ENCODE peak calls at places on chromosomes 16 and 17, in six cellular contexts. S is SIG-M5, N is hepatic stellate cell, H is NCI-H1105, B is NCI-H1436 treated with DMSO at 0.1 percent for 48 hours, M is Ammon's horn. R is an unnamed sample.

GRCh38 chr17:43860927-43861622 is 14.1 kb downstream of the CD300LG start:
- DNase-seq in S (no peak), N (no peak), H (no peak), B (no peak), M (peak), R (no peak)

GRCh38 chr17:17071531-17072360 is 29.5 kb downstream of the MPRIP start:
- DNase-seq in S (no peak), N (no peak), H (no peak), B (no peak), M (no peak), R (no peak)

GRCh38 chr17:1398900-1399299 is 1.1 kb downstream of the YWHAE start:
- DNase-seq in S (no peak), N (peak), H (no peak), B (no peak), M (no peak), R (peak)

GRCh38 chr17:51439395-51440229 is 179.3 kb downstream of the UTP18 start:
- DNase-seq in S (no peak), N (no peak), H (no peak), B (no peak), M (peak), R (no peak)

GRCh38 chr17:27649929-27650328 is 18.9 kb downstream of the LGALS9 start:
- DNase-seq in S (no peak), N (no peak), H (no peak), B (no peak), M (peak), R (no peak)

GRCh38 chr16:56817938-56818337 is 47.1 kb upstream of the SLC12A3 start:
- DNase-seq in S (no peak), N (no peak), H (no peak), B (no peak), M (no peak), R (no peak)

GRCh38 chr17:73343168-73343634 is 31.4 kb upstream of the CDC42EP4 start:
- DNase-seq in S (no peak), N (peak), H (no peak), B (peak), M (peak), R (no peak)

GRCh38 chr17:42670925-42671657 is 5.7 kb downstream of the PLEKHH3 start:
- DNase-seq in S (no peak), N (no peak), H (no peak), B (no peak), M (no peak), R (no peak)

GRCh38 chr16:52912565-52913173 is 140.0 kb downstream of the CHD9NB start:
- DNase-seq in S (no peak), N (peak), H (peak), B (peak), M (peak), R (peak)

GRCh38 chr17:57657211-57657610 is 87.9 kb downstream of the CCDC182 start:
- DNase-seq in S (no peak), N (no peak), H (no peak), B (no peak), M (peak), R (no peak)

GRCh38 chr16:46947900-46948547 is 25.4 kb downstream of the DNAJA2 start:
- DNase-seq in S (no peak), N (peak), H (peak), B (peak), M (no peak), R (peak)

GRCh38 chr17:46791531-46791930 is 27.0 kb downstream of the WNT3 start:
- DNase-seq in S (no peak), N (no peak), H (no peak), B (no peak), M (no peak), R (no peak)

GRCh38 chr17:39527220-39527813 is 66.0 kb downstream of the CDK12 start:
- DNase-seq in S (no peak), N (no peak), H (no peak), B (no peak), M (peak), R (no peak)

GRCh38 chr16:67407176-67407787 is 9.0 kb downstream of the ZDHHC1 start:
- DNase-seq in S (no peak), N (no peak), H (no peak), B (no peak), M (no peak), R (no peak)

GRCh38 chr16:4802659-4803287 is 340 bp upstream of the ROGDI start:
- DNase-seq in S (peak), N (peak), H (peak), B (peak), M (peak), R (peak)

GRCh38 chr17:41382396-41382795 is 290 bp upstream of the KRT34 start:
- DNase-seq in S (no peak), N (peak), H (no peak), B (no peak), M (no peak), R (no peak)

GRCh38 chr17:56260421-56260820 is 107.1 kb downstream of the ANKFN1 start:
- DNase-seq in S (no peak), N (no peak), H (no peak), B (no peak), M (no peak), R (no peak)

GRCh38 chr17:29593546-29594440 is 861 bp downstream of the ANKRD13B start:
- DNase-seq in S (no peak), N (no peak), H (no peak), B (no peak), M (no peak), R (peak)

GRCh38 chr17:40816569-40816968 is 5.8 kb downstream of the KRT10 start:
- DNase-seq in S (no peak), N (no peak), H (no peak), B (no peak), M (no peak), R (no peak)

GRCh38 chr17:78132086-78132676 is 1.6 kb downstream of the TMC8 start:
- DNase-seq in S (no peak), N (no peak), H (no peak), B (no peak), M (no peak), R (peak)

GRCh38 chr17:72338847-72339790 is 218.3 kb downstream of the SOX9 start:
- DNase-seq in S (no peak), N (peak), H (no peak), B (no peak), M (no peak), R (no peak)

GRCh38 chr17:80596760-80597608 is 52.3 kb downstream of the RPTOR start:
- DNase-seq in S (no peak), N (no peak), H (no peak), B (no peak), M (no peak), R (peak)

GRCh38 chr16:241866-242265 is 7.2 kb downstream of the FAM234A start:
- DNase-seq in S (no peak), N (no peak), H (no peak), B (no peak), M (no peak), R (no peak)

GRCh38 chr17:15944720-15945492 is at the start of gene ADORA2B:
- DNase-seq in S (no peak), N (peak), H (peak), B (no peak), M (peak), R (peak)

GRCh38 chr16:69894675-69895074 is 56.5 kb upstream of the CLEC18A start:
- DNase-seq in S (no peak), N (no peak), H (no peak), B (no peak), M (peak), R (no peak)

GRCh38 chr16:20114356-20114755 is 40.7 kb upstream of the GPR139 start:
- DNase-seq in S (no peak), N (no peak), H (no peak), B (no peak), M (peak), R (no peak)

GRCh38 chr17:39664581-39665561 is at the start of gene TCAP:
- DNase-seq in S (no peak), N (no peak), H (no peak), B (no peak), M (no peak), R (no peak)

GRCh38 chr16:64339052-64339770 is 782.7 kb downstream of the CDH11 start:
- DNase-seq in S (no peak), N (peak), H (no peak), B (no peak), M (no peak), R (no peak)

GRCh38 chr17:8160741-8161221 is 2.0 kb downstream of the VAMP2 start:
- DNase-seq in S (no peak), N (no peak), H (no peak), B (no peak), M (no peak), R (no peak)

GRCh38 chr16:81866820-81867440 is 87.8 kb downstream of the PLCG2 start:
- DNase-seq in S (no peak), N (no peak), H (no peak), B (no peak), M (peak), R (no peak)

GRCh38 chr16:24609740-24610420 is 70.5 kb downstream of the RBBP6 start:
- DNase-seq in S (no peak), N (peak), H (peak), B (peak), M (peak), R (no peak)